ENCODE peak calls at places on chromosome 11, in five cellular contexts. B, D, M, K and F are unnamed samples.

GRCh38 chr11:119460582-119460981 is 37.6 kb upstream of the THY1 start:
- DNase-seq in B (no peak), M (no peak), K (peak), D (no peak), F (no peak)

GRCh38 chr11:128848815-128849455 is 18.2 kb downstream of the KCNJ1 start:
- DNase-seq in M (no peak), D (no peak), K (no peak), B (no peak), F (peak)

GRCh38 chr11:76735218-76735480 is 48.0 kb upstream of the TSKU start:
- DNase-seq in B (no peak), K (no peak), M (no peak), D (no peak), F (no peak)

GRCh38 chr11:113213549-113213948 is 100.8 kb upstream of the TTC12 start:
- DNase-seq in D (no peak), B (no peak), M (no peak), K (no peak), F (no peak)

GRCh38 chr11:128603752-128604472 is 16.6 kb upstream of the ETS1 start:
- DNase-seq in D (no peak), B (no peak), K (peak), M (no peak), F (peak)

GRCh38 chr11:126857860-126858808 is 142.4 kb downstream of the KIRREL3 start:
- DNase-seq in M (no peak), K (peak), D (no peak), B (no peak), F (no peak)

GRCh38 chr11:69131644-69132300 is 24.0 kb upstream of the SMIM38 start:
- DNase-seq in D (peak), M (no peak), B (no peak), K (peak), F (no peak)

GRCh38 chr11:12139144-12139881 is 28.9 kb downstream of the MICAL2 start:
- DNase-seq in B (peak), M (no peak), K (peak), D (peak), F (no peak)

GRCh38 chr11:60771146-60771545 is 14.0 kb upstream of the MS4A10 start:
- DNase-seq in M (no peak), D (no peak), B (no peak), K (no peak), F (no peak)

GRCh38 chr11:45850446-45850845 is 3.2 kb downstream of the CRY2 start:
- DNase-seq in D (no peak), M (no peak), K (peak), B (no peak), F (no peak)

GRCh38 chr11:2393111-2393868 is 7.3 kb upstream of the TSSC4 start:
- DNase-seq in D (no peak), K (no peak), B (no peak), M (no peak), F (no peak)

GRCh38 chr11:68052137-68052873 is 13.5 kb downstream of the TCIRG1 start:
- DNase-seq in D (no peak), K (no peak), M (no peak), B (no peak), F (no peak)

GRCh38 chr11:35427158-35427557 is 7.8 kb upstream of the SLC1A2 start:
- DNase-seq in K (peak), D (no peak), B (peak), M (no peak), F (no peak)

GRCh38 chr11:65883786-65884715 is 4.2 kb downstream of the FIBP start:
- DNase-seq in B (no peak), M (no peak), K (no peak), D (no peak), F (no peak)

GRCh38 chr11:7900686-7901085 is 30.4 kb downstream of the OR10A6 start:
- DNase-seq in B (no peak), M (no peak), D (no peak), K (no peak), F (no peak)